ENCODE peak calls at places on chromosome 10, in five cellular contexts. F is DND-41, N is endothelial cell of umbilical vein, P is fibroblast of lung, J is MM.1S. W is an unnamed sample.

GRCh38 chr10:33204049-33204448 is 130.4 kb downstream of the NRP1 start:
- DNase-seq in P (no peak), J (no peak), F (no peak), N (no peak), W (no peak)

GRCh38 chr10:78634389-78634815 is 434.4 kb upstream of the ZMIZ1 start:
- DNase-seq in J (no peak), P (peak), N (no peak), F (no peak), W (peak)

GRCh38 chr10:77463967-77464745 is 173.5 kb downstream of the KCNMA1 start:
- DNase-seq in N (no peak), P (peak), F (no peak), J (no peak), W (peak)

GRCh38 chr10:32190890-32191491 is 134.8 kb upstream of the KIF5B start:
- DNase-seq in N (peak), J (peak), P (peak), F (no peak), W (peak)

GRCh38 chr10:85548038-85548437 is 818.6 kb downstream of the GRID1 start:
- DNase-seq in P (peak), N (peak), J (peak), F (peak), W (peak)

GRCh38 chr10:122338609-122339441 is 35.7 kb upstream of the PLEKHA1 start:
- DNase-seq in P (no peak), N (no peak), J (no peak), F (no peak), W (no peak)

GRCh38 chr10:30784896-30785605 is 155.5 kb upstream of the LYZL2 start:
- DNase-seq in F (peak), P (peak), N (peak), J (peak), W (no peak)

GRCh38 chr10:480928-481551 is 208.4 kb downstream of the DIP2C start:
- DNase-seq in P (no peak), J (no peak), F (no peak), N (peak), W (no peak)

GRCh38 chr10:75910032-75910431 is 478.6 kb downstream of the LRMDA start:
- DNase-seq in N (peak), P (peak), F (no peak), J (peak), W (no peak)

GRCh38 chr10:111756541-111757061 is 427.0 kb downstream of the GPAM start:
- DNase-seq in J (peak), F (no peak), P (peak), N (no peak), W (peak)

DNA sequence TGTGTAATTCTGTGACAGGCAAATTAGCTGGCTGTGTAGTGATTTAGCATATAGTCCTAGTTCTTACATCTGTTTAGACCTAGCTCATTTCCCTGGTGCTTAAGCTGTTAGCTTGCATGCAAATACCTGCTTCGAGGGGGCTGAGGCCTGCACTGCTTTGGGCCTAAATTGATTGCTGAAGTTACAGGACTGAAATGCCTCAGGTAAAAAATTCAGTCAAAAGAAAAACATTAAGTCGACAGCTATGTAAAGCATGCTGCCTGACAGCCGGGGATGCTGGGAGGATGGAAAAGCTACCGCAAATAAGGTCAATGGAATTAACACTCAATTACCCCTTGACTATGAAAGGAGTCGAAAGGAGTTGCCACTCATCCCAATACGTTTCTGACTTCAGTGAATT is 267.2 kb upstream of the FZD8 start:
- DNase-seq in J (no peak), F (no peak), N (no peak), P (peak), W (no peak)
- H3K27ac ChIP-seq in J (no peak), F (no peak), N (no peak), P (no peak), W (peak)

GRCh38 chr10:126511917-126512487 is 123.7 kb upstream of the ADAM12 start:
- DNase-seq in P (no peak), F (no peak), N (no peak), J (no peak), W (no peak)
- H2AFZ ChIP-seq in P (no peak), F (no peak), N (no peak), J (no peak), W (no peak)

DNA sequence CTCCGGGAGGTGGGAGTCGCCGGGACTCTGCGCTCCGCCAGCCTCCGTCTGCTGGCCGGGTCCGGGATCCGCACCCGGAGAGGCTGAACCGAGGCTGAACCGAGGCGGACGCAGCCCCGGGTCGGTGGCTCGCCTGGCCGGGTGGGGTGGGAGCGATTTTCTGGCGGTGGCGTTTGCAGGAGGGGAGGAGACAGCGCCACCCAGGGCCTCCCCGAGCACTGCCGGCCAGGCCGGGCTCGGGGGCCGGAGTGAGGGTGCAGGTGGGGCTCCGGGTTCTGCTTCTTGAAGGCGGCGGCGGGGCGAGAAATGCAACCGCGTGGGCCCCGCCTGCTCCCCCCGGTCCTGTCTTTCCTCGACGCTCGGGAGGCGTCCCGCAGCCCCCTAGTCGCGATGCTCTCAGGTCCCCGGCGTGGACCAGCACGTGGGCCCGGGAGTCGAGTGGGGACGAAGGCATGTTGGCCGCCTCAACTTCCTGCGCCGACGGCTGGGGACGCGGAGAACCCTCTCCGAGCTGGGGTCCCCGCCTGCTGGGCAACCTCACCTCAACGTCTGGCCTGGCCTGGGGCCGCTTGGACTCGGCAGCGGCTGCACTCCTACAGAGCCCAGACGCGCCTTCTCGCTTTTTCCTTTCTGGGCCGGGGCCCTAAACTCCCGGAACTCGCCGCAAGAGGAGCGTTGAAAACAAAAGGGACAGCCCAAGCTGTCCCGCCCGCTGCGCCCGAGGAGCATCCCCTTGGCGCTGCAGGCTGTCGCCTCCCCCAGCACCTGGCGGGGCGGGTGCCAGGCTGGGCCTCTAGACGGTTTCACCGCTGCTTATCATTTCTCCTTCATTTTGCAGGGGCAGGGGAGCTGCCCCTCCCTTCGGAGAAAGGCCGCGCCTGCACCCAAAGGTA is 25.2 kb upstream of the VAX1 start:
- DNase-seq in F (no peak), N (no peak), P (no peak), J (no peak), W (no peak)
- TF ChIP-seq EZH2 in F (no peak), N (no peak), P (peak), J (no peak), W (peak)

GRCh38 chr10:14547826-14548225 is 217.1 kb upstream of the FRMD4A start:
- DNase-seq in J (no peak), N (no peak), P (no peak), F (no peak), W (no peak)
- H3K27ac ChIP-seq in J (no peak), N (no peak), P (no peak), F (no peak), W (no peak)

W was measured in mammary epithelial cell.